ENCODE peak calls at places on chromosomes 7 and 10, in eight cellular contexts. X, H, J, T, D, R, E and G are unnamed samples.

GRCh38 chr10:71314694-71315225 is 4.3 kb upstream of the SLC29A3 start:
- DNase-seq in X (no peak), H (no peak), J (no peak), T (no peak), D (no peak), R (no peak), E (no peak), G (no peak)

GRCh38 chr10:131641231-131641630 is 259.6 kb upstream of the PPP2R2D start:
- DNase-seq in X (peak), H (no peak), J (no peak), T (no peak), D (no peak), R (no peak), E (no peak), G (no peak)

GRCh38 chr7:96547371-96547811 is 162.3 kb downstream of the SEM1 start:
- DNase-seq in X (no peak), H (no peak), J (no peak), T (peak), D (no peak), R (no peak), E (no peak), G (no peak)

GRCh38 chr7:52500796-52501195 is 534.6 kb upstream of the POM121L12 start:
- DNase-seq in X (no peak), H (no peak), J (no peak), T (peak), D (no peak), R (no peak), E (no peak), G (no peak)

GRCh38 chr10:130742936-130743675 is 568.4 kb downstream of the TCERG1L start:
- DNase-seq in X (no peak), H (no peak), J (no peak), T (no peak), D (no peak), R (no peak), E (no peak), G (no peak)

GRCh38 chr10:69729326-69730048 is 72.2 kb upstream of the COL13A1 start:
- DNase-seq in X (no peak), H (no peak), J (no peak), T (no peak), D (no peak), R (no peak), E (no peak), G (no peak)

GRCh38 chr10:16822726-16823360 is 5.6 kb upstream of the RSU1 start:
- DNase-seq in X (no peak), H (no peak), J (no peak), T (no peak), D (no peak), R (no peak), E (no peak), G (no peak)

GRCh38 chr10:33706746-33707145 is 372.3 kb upstream of the NRP1 start:
- DNase-seq in X (no peak), H (no peak), J (no peak), T (peak), D (no peak), R (no peak), E (peak), G (no peak)

GRCh38 chr7:6590645-6591110 is 857 bp downstream of the INTS15 start:
- DNase-seq in X (no peak), H (no peak), J (peak), T (peak), D (no peak), R (no peak), E (no peak), G (no peak)

GRCh38 chr7:87003872-87004798 is 55.3 kb downstream of the ELAPOR2 start:
- DNase-seq in X (no peak), H (peak), J (no peak), T (no peak), D (no peak), R (no peak), E (no peak), G (no peak)

GRCh38 chr7:153886506-153887391 is 165.4 kb upstream of the DPP6 start:
- DNase-seq in X (no peak), H (peak), J (no peak), T (no peak), D (no peak), R (no peak), E (no peak), G (no peak)

GRCh38 chr7:92717601-92717981 is 118.8 kb downstream of the CDK6 start:
- DNase-seq in X (no peak), H (no peak), J (no peak), T (no peak), D (no peak), R (no peak), E (no peak), G (no peak)

GRCh38 chr7:92717982-92718716 is 118.2 kb downstream of the CDK6 start:
- DNase-seq in X (peak), H (no peak), J (peak), T (no peak), D (no peak), R (peak), E (peak), G (no peak)

GRCh38 chr7:92723205-92723604 is 113.2 kb downstream of the CDK6 start:
- DNase-seq in X (no peak), H (no peak), J (no peak), T (no peak), D (no peak), R (no peak), E (peak), G (no peak)

GRCh38 chr7:92722541-92722940 is 113.8 kb downstream of the CDK6 start:
- DNase-seq in X (no peak), H (no peak), J (no peak), T (peak), D (no peak), R (no peak), E (no peak), G (no peak)

GRCh38 chr7:92720604-92721350 is 115.6 kb downstream of the CDK6 start:
- DNase-seq in X (peak), H (no peak), J (no peak), T (no peak), D (no peak), R (no peak), E (no peak), G (no peak)
- TF ChIP-seq CTCF in X (peak), H (no peak), J (no peak), T (no peak), D (no peak), R (no peak), E (no peak), G (no peak)

DNA sequence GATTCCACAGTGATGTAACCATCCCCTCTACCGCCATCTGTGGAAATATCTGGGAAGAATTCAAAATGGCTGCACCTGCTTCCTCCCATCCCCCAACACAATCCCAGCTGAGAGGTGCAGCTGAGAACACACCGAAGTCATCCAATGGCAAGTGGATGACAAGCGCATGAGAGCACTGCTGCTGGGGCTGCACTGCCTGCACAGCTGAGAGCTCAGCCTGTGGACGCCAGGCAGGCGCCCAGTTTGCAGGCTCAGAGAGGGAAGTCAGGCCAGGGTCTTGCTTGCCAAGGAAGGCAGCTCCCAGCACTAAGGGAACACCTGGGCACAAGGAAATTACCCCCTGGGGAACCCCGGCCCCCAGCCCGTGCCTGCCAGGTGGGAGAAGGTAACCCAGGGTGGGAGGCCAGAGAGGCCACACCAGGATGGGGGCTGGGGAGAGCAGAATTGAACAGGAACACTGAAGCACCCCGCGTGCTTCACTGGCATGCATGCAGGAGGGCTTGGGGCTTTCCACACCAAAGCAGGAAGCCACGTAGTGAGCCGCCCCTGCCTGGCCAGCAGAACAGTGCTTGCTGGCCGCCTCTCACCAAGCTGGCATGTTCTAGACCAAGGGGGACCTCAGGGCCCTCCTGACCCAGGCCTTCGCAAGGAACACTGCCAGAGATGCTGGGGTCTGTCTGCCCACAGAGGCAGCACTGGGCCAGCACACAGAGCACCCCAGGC is 46.2 kb downstream of the FAM53B start:
- DNase-seq in X (peak), H (no peak), J (peak), T (peak), D (no peak), R (no peak), E (no peak), G (no peak)
- TF ChIP-seq CTCF in X (no peak), H (no peak), J (no peak), T (no peak), D (no peak), R (no peak), E (no peak), G (no peak)

GRCh38 chr7:35185908-35186731 is 67.8 kb downstream of the TBX20 start:
- DNase-seq in X (no peak), H (peak), J (peak), T (peak), D (peak), R (no peak), E (peak), G (peak)
- TF ChIP-seq CTCF in X (no peak), H (no peak), J (no peak), T (no peak), D (peak), R (no peak), E (no peak), G (no peak)

GRCh38 chr7:50588937-50589336 is 23.7 kb upstream of the DDC start:
- DNase-seq in X (no peak), H (no peak), J (no peak), T (no peak), D (no peak), R (no peak), E (no peak), G (no peak)
- TF ChIP-seq CTCF in X (no peak), H (peak), J (no peak), T (no peak), D (peak), R (no peak), E (peak), G (no peak)

GRCh38 chr7:128202287-128202957 is 38.7 kb upstream of the LEP start:
- DNase-seq in X (no peak), H (no peak), J (no peak), T (no peak), D (no peak), R (no peak), E (no peak), G (no peak)

GRCh38 chr7:128203047-128203491 is 38.0 kb upstream of the LEP start:
- DNase-seq in X (no peak), H (no peak), J (no peak), T (no peak), D (no peak), R (no peak), E (no peak), G (no peak)

GRCh38 chr7:128205068-128205467 is 36.0 kb upstream of the LEP start:
- DNase-seq in X (no peak), H (no peak), J (no peak), T (no peak), D (no peak), R (no peak), E (no peak), G (no peak)

GRCh38 chr7:128204455-128204854 is 36.6 kb upstream of the LEP start:
- DNase-seq in X (no peak), H (no peak), J (no peak), T (no peak), D (no peak), R (no peak), E (no peak), G (no peak)

DNA sequence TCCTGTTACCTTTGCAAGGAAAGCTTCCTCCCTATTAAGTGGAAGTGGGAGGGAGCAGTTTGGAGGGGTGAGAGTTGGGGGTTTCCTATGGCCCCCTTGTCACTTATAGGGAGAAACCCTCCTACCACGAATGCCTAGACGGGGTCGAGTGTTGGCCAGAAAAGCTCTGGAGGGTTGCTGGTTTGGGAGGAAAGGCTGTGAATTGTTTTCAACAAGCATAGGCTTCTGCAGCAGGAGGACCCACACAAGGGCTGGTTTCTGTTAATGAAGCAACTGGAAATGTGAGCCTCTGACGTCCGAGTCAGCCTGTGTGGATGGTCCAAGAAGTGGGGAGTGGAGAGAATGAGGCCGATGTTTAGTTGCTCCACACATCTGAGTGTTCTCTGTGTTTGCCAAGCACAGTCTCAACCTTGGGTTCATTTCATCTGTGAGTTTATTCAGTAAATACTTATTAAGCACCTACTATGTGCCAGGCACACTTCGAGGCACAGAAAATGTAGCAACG is 37.3 kb upstream of the LEP start:
- DNase-seq in X (no peak), H (no peak), J (no peak), T (no peak), D (no peak), R (no peak), E (peak), G (no peak)
- TF ChIP-seq CTCF in X (no peak), H (no peak), J (no peak), T (no peak), D (no peak), R (no peak), E (no peak), G (no peak)

DNA sequence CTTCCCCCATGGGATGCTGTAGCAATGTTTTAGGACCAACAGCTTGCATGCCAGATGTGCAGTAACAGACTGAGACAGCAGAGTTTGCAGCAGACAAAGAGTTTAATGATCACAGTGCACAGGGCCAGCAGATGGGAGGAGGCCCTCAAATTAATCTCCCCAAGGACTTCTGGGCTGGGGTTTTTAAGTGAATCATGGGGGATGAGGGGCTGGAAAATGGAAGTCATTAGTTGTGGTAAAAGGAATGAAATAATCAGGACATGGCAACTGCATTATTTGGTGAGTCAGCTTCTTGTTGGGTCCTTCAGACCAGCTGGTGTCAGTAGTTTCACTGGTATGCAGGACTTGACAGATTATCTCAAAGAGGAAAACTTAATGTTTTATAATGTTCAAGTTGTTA is 12.6 kb upstream of the NRBF2 start:
- DNase-seq in X (no peak), H (no peak), J (no peak), T (no peak), D (no peak), R (no peak), E (peak), G (no peak)
- TF ChIP-seq CTCF in X (no peak), H (no peak), J (no peak), T (no peak), D (no peak), R (no peak), E (peak), G (no peak)

GRCh38 chr7:116249969-116250553 is 39.7 kb downstream of the TES start:
- DNase-seq in X (no peak), H (peak), J (no peak), T (peak), D (no peak), R (no peak), E (peak), G (no peak)
- TF ChIP-seq CTCF in X (peak), H (peak), J (no peak), T (peak), D (peak), R (no peak), E (peak), G (peak)